ENCODE peak calls at places on chromosomes 5 and 9, in five cellular contexts. C, R, A, W and T are unnamed samples.
A peak's percentile ranks its signal among the peaks of the same experiment; 100 is the strongest.

GRCh38 chr5:41925555-41925946 is 470 bp downstream of the FBXO4 start:
- DNase-seq in C (peak; percentile 81), W (no peak), R (peak; percentile 18), A (no peak), T (peak; percentile 31)

GRCh38 chr9:1261879-1262278 is 211.7 kb downstream of the DMRT2 start:
- DNase-seq in W (no peak), C (no peak), R (no peak), A (no peak), T (no peak)

GRCh38 chr5:132962429-132962928 is 955 bp downstream of the AFF4 start:
- DNase-seq in R (peak; percentile 33), C (no peak), W (no peak), A (peak; percentile 33), T (no peak)

GRCh38 chr5:68489556-68489955 is 274.0 kb downstream of the PIK3R1 start:
- DNase-seq in R (no peak), C (no peak), W (no peak), A (no peak), T (no peak)

GRCh38 chr9:87112656-87113055 is 165.3 kb upstream of the GAS1 start:
- DNase-seq in R (no peak), C (no peak), A (no peak), W (no peak), T (no peak)

GRCh38 chr5:137730331-137730730 is 5.6 kb downstream of the KLHL3 start:
- DNase-seq in C (no peak), R (no peak), W (no peak), A (no peak), T (no peak)

GRCh38 chr5:127254729-127255284 is 35.8 kb upstream of the MEGF10 start:
- DNase-seq in A (no peak), R (no peak), W (no peak), C (no peak), T (no peak)

GRCh38 chr9:120344230-120344629 is 235.7 kb downstream of the CDK5RAP2 start:
- DNase-seq in R (no peak), C (no peak), W (no peak), A (no peak), T (no peak)

GRCh38 chr5:153641183-153641688 is 150.8 kb downstream of the GRIA1 start:
- DNase-seq in R (no peak), W (no peak), C (no peak), A (no peak), T (no peak)

GRCh38 chr5:150410524-150411244 is 2.0 kb downstream of the CD74 start:
- DNase-seq in W (peak; percentile 30), A (no peak), C (no peak), R (peak; percentile 58), T (peak; percentile 64)

GRCh38 chr9:14031015-14031414 is 282.9 kb downstream of the NFIB start:
- DNase-seq in R (no peak), W (no peak), A (no peak), C (no peak), T (no peak)